ENCODE peak calls at places on chromosomes 7 and 10, in eight cellular contexts. C, N, P, Y, I, T, W and Q are unnamed samples. For H3K9me3, the result is how much of the 10 kb centered on the place peaks cover.

GRCh38 chr10:119103241-119103640 is 672 bp upstream of the DENND10 start:
- DNase-seq in P (no peak), I (no peak), Y (peak), W (no peak), T (no peak), C (no peak), N (no peak), Q (no peak)

GRCh38 chr10:27240891-27241639 is 468 bp upstream of the ACBD5 start:
- DNase-seq in N (no peak), P (peak), W (peak), Y (peak), C (no peak), T (peak), I (peak), Q (no peak)

GRCh38 chr10:71444284-71445054 is 47.7 kb downstream of the CDH23 start:
- DNase-seq in N (no peak), P (no peak), Y (no peak), I (no peak), T (no peak), W (no peak), C (no peak), Q (no peak)

GRCh38 chr10:13056461-13057077 is 43.4 kb upstream of the OPTN start:
- DNase-seq in C (no peak), I (no peak), Y (peak), N (no peak), T (peak), W (no peak), P (no peak), Q (no peak)

GRCh38 chr7:142516038-142516501 is 233.2 kb upstream of the PRSS1 start:
- DNase-seq in W (peak), T (no peak), Y (peak), N (peak), C (peak), I (no peak), P (no peak), Q (no peak)

GRCh38 chr7:73436031-73436929 is 2.7 kb downstream of the FZD9 start:
- DNase-seq in I (no peak), T (no peak), P (no peak), Y (peak), W (no peak), N (no peak), C (peak), Q (no peak)

GRCh38 chr7:100444311-100445278 is 8.3 kb upstream of the PPP1R35 start:
- DNase-seq in T (peak), I (no peak), C (no peak), P (no peak), W (no peak), N (no peak), Y (peak), Q (peak)

GRCh38 chr7:157589680-157590079 is 252.9 kb downstream of the DNAJB6 start:
- DNase-seq in C (no peak), I (no peak), T (no peak), Y (no peak), W (no peak), N (no peak), P (no peak), Q (no peak)

GRCh38 chr10:3067045-3067858 is at the start of gene PFKP:
- DNase-seq in I (peak), W (no peak), C (no peak), N (no peak), P (no peak), T (peak), Y (peak), Q (no peak)

GRCh38 chr10:97422921-97423420 is 3.0 kb upstream of the PGAM1 start:
- DNase-seq in I (no peak), P (no peak), N (no peak), C (no peak), Y (no peak), T (peak), W (no peak), Q (no peak)

DNA sequence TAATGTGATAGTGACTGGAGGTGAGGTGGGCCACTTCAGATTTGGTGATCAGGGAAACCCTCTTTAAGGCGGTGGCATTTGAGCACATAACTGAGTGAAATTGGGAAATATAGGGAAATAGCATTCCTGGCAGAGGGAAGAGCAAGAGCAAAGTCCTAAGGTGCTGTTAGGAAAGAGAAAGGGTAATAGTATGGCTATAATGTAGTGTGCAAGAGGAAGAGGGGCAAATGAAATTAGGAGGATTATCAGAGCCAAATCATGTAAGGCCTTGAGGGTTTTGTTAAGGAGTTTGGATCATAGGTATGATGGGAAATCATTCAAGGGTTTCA is 27.8 kb upstream of the CYP26C1 start:
- DNase-seq in W (no peak), C (no peak), P (no peak), I (no peak), N (no peak), Y (no peak), T (no peak), Q (no peak)
- H3K9me3 ChIP-seq in W (under half), C (under half), P (under half), I (under half), N (under half), Y (under half), T (under half), Q (under half)

GRCh38 chr7:99379043-99379577 is 4.6 kb downstream of the ARPC1B start:
- DNase-seq in W (peak), T (peak), I (peak), C (no peak), P (peak), N (peak), Y (no peak), Q (peak)
- H3K4me3 ChIP-seq in W (peak), T (no peak), I (peak), C (no peak), P (no peak), N (peak), Y (no peak), Q (peak)

GRCh38 chr7:107953924-107954303 is 49.0 kb downstream of the LAMB1 start:
- DNase-seq in P (no peak), C (no peak), W (no peak), Y (no peak), T (no peak), I (no peak), N (no peak), Q (no peak)

GRCh38 chr7:107953265-107953923 is 49.6 kb downstream of the LAMB1 start:
- DNase-seq in W (no peak), Y (no peak), T (no peak), N (no peak), I (no peak), P (no peak), C (no peak), Q (no peak)

GRCh38 chr7:107951172-107951787 is 51.7 kb downstream of the LAMB1 start:
- DNase-seq in P (peak), I (no peak), N (no peak), Y (no peak), C (no peak), T (no peak), W (no peak), Q (no peak)

GRCh38 chr7:107949443-107949935 is 53.5 kb downstream of the LAMB1 start:
- DNase-seq in W (no peak), C (no peak), N (no peak), I (no peak), T (no peak), Y (no peak), P (no peak), Q (no peak)

DNA sequence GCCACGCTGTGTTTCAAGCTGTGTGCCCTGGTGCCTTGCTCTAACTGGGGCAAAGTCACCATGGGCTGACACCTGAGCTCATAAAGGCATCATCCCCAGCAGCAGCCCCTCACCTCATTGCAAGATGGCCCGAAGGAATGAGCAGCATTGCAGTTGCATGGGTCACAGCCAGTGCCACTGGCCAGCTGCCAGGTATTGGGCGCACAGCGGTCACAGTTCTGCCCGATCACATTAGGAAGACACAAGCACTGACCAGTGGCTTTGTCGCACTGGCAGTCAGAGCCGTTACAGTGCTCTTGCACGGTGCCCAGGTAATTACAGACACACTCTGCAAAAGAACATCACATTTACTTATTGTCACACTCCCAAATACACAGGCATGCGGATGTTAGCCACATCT is 51.1 kb downstream of the LAMB1 start:
- DNase-seq in T (no peak), C (no peak), W (no peak), Y (no peak), P (no peak), N (no peak), I (no peak), Q (no peak)
- H3K27ac ChIP-seq in T (no peak), C (no peak), W (no peak), Y (no peak), P (no peak), N (no peak), I (no peak), Q (no peak)

DNA sequence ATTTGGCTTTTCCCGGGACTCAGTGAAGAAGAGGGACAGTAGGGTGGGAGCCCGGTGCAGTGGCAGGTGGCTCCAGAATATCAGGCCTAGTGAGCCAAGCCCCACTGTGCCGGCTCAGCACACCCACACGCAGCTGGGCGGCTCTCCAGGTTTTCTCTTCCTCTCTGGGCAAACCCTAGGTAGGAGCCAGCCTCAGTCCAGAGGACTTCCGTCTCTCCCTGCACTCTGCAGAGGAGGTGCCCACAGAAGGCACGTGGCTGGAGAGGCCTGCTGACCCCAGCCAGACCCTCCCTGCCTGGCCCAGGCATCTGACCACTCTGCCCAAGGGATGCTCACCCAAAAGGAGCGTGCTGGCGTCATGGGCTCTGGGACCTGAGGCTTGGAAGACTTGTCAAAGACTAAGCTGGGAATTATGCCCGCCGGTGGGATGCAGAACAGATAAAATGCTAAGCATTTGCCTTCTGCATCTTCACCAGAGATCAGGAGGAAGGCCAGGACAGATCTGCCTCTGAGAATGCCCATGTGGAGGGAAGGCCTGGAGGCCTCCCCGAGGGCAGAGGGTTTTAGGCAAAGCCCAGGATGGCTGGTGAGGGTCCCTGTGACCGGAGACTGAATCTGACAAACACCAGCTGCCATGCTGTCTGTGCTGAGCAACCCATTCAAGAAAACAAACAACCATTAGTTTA is 40.2 kb downstream of the TCERG1L start:
- DNase-seq in N (no peak), P (no peak), C (no peak), W (no peak), T (no peak), I (no peak), Y (peak), Q (no peak)
- H3K9me3 ChIP-seq in N (under half), P (under half), C (under half), W (under half), T (under half), I (under half), Y (under half), Q (under half)

GRCh38 chr10:64054392-64054791 is 533.2 kb downstream of the REEP3 start:
- DNase-seq in I (no peak), C (no peak), N (no peak), P (no peak), T (no peak), W (no peak), Y (no peak), Q (no peak)
- H3K4me3 ChIP-seq in I (no peak), C (no peak), N (no peak), P (no peak), T (no peak), W (no peak), Y (no peak), Q (no peak)

GRCh38 chr10:102313221-102313896 is 68.0 kb downstream of the GBF1 start:
- DNase-seq in N (no peak), C (peak), W (no peak), Y (no peak), P (no peak), I (no peak), T (no peak), Q (no peak)
- H3K27ac ChIP-seq in N (no peak), C (no peak), W (no peak), Y (no peak), P (no peak), I (peak), T (no peak), Q (peak)

GRCh38 chr10:131650771-131651673 is 249.8 kb upstream of the PPP2R2D start:
- DNase-seq in Y (peak), T (no peak), W (no peak), N (no peak), I (no peak), P (peak), C (no peak), Q (no peak)
- H3K9me3 ChIP-seq in Y (under half), T (under half), W (under half), N (under half), I (under half), P (under half), C (under half), Q (under half)